ENCODE peak calls at places on chromosomes 3 and 15, in six cellular contexts. M is lower leg skin, I is esophagus squamous epithelium, C is Daoy, X is HT1080, G is LoVo. U is an unnamed sample.

GRCh38 chr3:94225176-94225742 is 162.4 kb downstream of the NSUN3 start:
- DNase-seq in M (no peak), I (no peak), C (peak), X (peak), G (no peak), U (no peak)

GRCh38 chr15:88331291-88331690 is 74.8 kb upstream of the NTRK3 start:
- DNase-seq in M (no peak), I (no peak), C (peak), X (peak), G (peak), U (no peak)

GRCh38 chr15:101662203-101662602 is 10.0 kb upstream of the TM2D3 start:
- DNase-seq in M (no peak), I (no peak), C (no peak), X (no peak), G (no peak), U (no peak)

GRCh38 chr15:90095521-90095959 is 6.7 kb downstream of the IDH2 start:
- DNase-seq in M (no peak), I (no peak), C (no peak), X (no peak), G (no peak), U (peak)

GRCh38 chr3:107132674-107133073 is 244.6 kb upstream of the CCDC54 start:
- DNase-seq in M (no peak), I (no peak), C (peak), X (no peak), G (no peak), U (no peak)

GRCh38 chr3:185734725-185735096 is 90.1 kb downstream of the IGF2BP2 start:
- DNase-seq in M (no peak), I (no peak), C (no peak), X (no peak), G (no peak), U (no peak)

GRCh38 chr3:101720851-101721649 is 3.4 kb upstream of the CEP97 start:
- DNase-seq in M (no peak), I (no peak), C (no peak), X (no peak), G (no peak), U (no peak)

GRCh38 chr3:115347737-115348136 is 200.6 kb upstream of the ZBTB20 start:
- DNase-seq in M (no peak), I (no peak), C (no peak), X (no peak), G (no peak), U (no peak)

GRCh38 chr3:100789582-100789981 is 80.3 kb downstream of the TFG start:
- DNase-seq in M (no peak), I (no peak), C (no peak), X (peak), G (no peak), U (no peak)

GRCh38 chr15:44215594-44215993 is 20.5 kb upstream of the FRMD5 start:
- DNase-seq in M (no peak), I (no peak), C (peak), X (peak), G (no peak), U (no peak)

GRCh38 chr15:72033711-72034110 is 84.2 kb downstream of the MYO9A start:
- DNase-seq in M (no peak), I (no peak), C (no peak), X (no peak), G (no peak), U (no peak)

GRCh38 chr3:40583691-40584090 is 58.9 kb downstream of the ZNF621 start:
- DNase-seq in M (no peak), I (no peak), C (no peak), X (no peak), G (no peak), U (no peak)

GRCh38 chr3:112848196-112848595 is 1.5 kb upstream of the CD200R1L start:
- DNase-seq in M (no peak), I (no peak), C (no peak), X (no peak), G (no peak), U (no peak)

GRCh38 chr3:194395201-194395600 is 3.9 kb downstream of the GP5 start:
- DNase-seq in M (no peak), I (no peak), C (no peak), X (no peak), G (no peak), U (peak)

GRCh38 chr3:42844815-42845214 is 30.9 kb downstream of the CYP8B1 start:
- DNase-seq in M (no peak), I (no peak), C (no peak), X (no peak), G (no peak), U (no peak)

GRCh38 chr15:35669021-35669420 is 123.1 kb upstream of the DPH6 start:
- DNase-seq in M (no peak), I (no peak), C (no peak), X (no peak), G (no peak), U (no peak)

GRCh38 chr15:81948751-81949150 is 97.1 kb downstream of the MEX3B start:
- DNase-seq in M (no peak), I (no peak), C (peak), X (peak), G (no peak), U (no peak)

GRCh38 chr3:99023590-99024192 is 122.2 kb upstream of the DCBLD2 start:
- DNase-seq in M (no peak), I (no peak), C (peak), X (peak), G (peak), U (no peak)

GRCh38 chr3:13827699-13828098 is 52.2 kb downstream of the WNT7A start:
- DNase-seq in M (no peak), I (no peak), C (no peak), X (no peak), G (no peak), U (no peak)

GRCh38 chr3:99909714-99910508 is 92.2 kb downstream of the CMSS1 start:
- DNase-seq in M (no peak), I (no peak), C (peak), X (no peak), G (peak), U (no peak)

GRCh38 chr15:93028632-93029612 is 60.1 kb downstream of the RGMA start:
- DNase-seq in M (peak), I (no peak), C (no peak), X (peak), G (no peak), U (no peak)

GRCh38 chr15:101062471-101063171 is 143.5 kb downstream of the LRRK1 start:
- DNase-seq in M (no peak), I (no peak), C (no peak), X (no peak), G (no peak), U (no peak)

GRCh38 chr3:128515967-128516366 is 23.0 kb upstream of the GATA2 start:
- DNase-seq in M (no peak), I (no peak), C (no peak), X (no peak), G (no peak), U (no peak)

GRCh38 chr15:81280696-81281095 is 43.2 kb downstream of the STARD5 start:
- DNase-seq in M (no peak), I (no peak), C (no peak), X (no peak), G (no peak), U (no peak)

U was measured in NCI-H1436 treated with DMSO at 0.1 percent for 48 hours.